ENCODE peak calls at places on chromosomes 11 and 22, in eight cellular contexts. J is Calu3; F is activated T-cell treated with anti-CD3 and anti-CD28 coated beads, Interleukin-2, amount 50 U/mL, for 1 hour; O is activated CD4-positive, CD25-positive, alpha-beta regulatory T cell; I is kidney; X is HFFc6; B is Right ventricle myocardium inferior; V is sciatic nerve. T is an unnamed sample.

GRCh38 chr11:107840120-107840479 is 18.5 kb downstream of the SLC35F2 start:
- DNase-seq in V (no peak), O (no peak), J (peak; percentile 10), X (no peak), F (no peak), B (no peak), I (no peak), T (no peak)

GRCh38 chr11:57641011-57641410 is 8.7 kb downstream of the YPEL4 start:
- DNase-seq in I (no peak), V (no peak), J (peak; percentile 42), B (no peak), O (no peak), F (no peak), X (no peak), T (peak; percentile 65)

GRCh38 chr11:8688414-8689362 is 6.1 kb downstream of the RPL27A start:
- DNase-seq in X (peak; percentile 95), F (peak; percentile 80), J (peak; percentile 94), B (peak; percentile 96), O (peak; percentile 62), V (peak; percentile 95), I (peak; percentile 98), T (peak; percentile 95)

GRCh38 chr11:61959026-61959608 is 8.3 kb downstream of the FTH1 start:
- DNase-seq in B (no peak), X (no peak), V (peak; percentile 49), J (no peak), O (no peak), I (peak; percentile 24), F (peak; percentile 17), T (peak; percentile 57)

GRCh38 chr11:9280655-9281301 is 15.6 kb upstream of the DENND5A start:
- DNase-seq in J (peak; percentile 27), I (no peak), O (no peak), V (no peak), X (no peak), B (no peak), F (peak; percentile 36), T (no peak)

GRCh38 chr11:69180726-69181125 is 25.0 kb downstream of the SMIM38 start:
- DNase-seq in X (no peak), I (no peak), F (no peak), J (no peak), B (no peak), O (no peak), V (no peak), T (no peak)

GRCh38 chr22:19981961-19982920 is 34.4 kb downstream of the ARVCF start:
- DNase-seq in V (no peak), X (no peak), B (peak; percentile 54), J (no peak), O (no peak), F (no peak), I (peak; percentile 63), T (no peak)

GRCh38 chr11:122202951-122203456 is 87.0 kb upstream of the BLID start:
- DNase-seq in X (peak; percentile 67), I (peak; percentile 80), J (peak; percentile 65), F (peak; percentile 25), B (peak; percentile 86), O (no peak), V (peak; percentile 88), T (peak; percentile 29)

GRCh38 chr11:71138737-71139425 is 113.5 kb downstream of the SHANK2 start:
- DNase-seq in X (no peak), O (no peak), V (no peak), J (no peak), B (no peak), I (no peak), F (no peak), T (no peak)

GRCh38 chr22:48594757-48595510 is 1232.7 kb downstream of the BRD1 start:
- DNase-seq in B (peak; percentile 20), O (no peak), F (no peak), V (no peak), J (no peak), I (peak; percentile 38), X (no peak), T (no peak)

GRCh38 chr11:110463153-110463552 is 33.4 kb downstream of the FDX1 start:
- DNase-seq in X (peak; percentile 11), O (no peak), F (no peak), V (peak; percentile 75), I (no peak), B (peak; percentile 76), J (peak; percentile 21), T (no peak)

GRCh38 chr11:96520939-96521338 is 131.1 kb downstream of the JRKL start:
- DNase-seq in X (no peak), O (no peak), J (no peak), B (no peak), F (no peak), V (no peak), I (no peak), T (no peak)

GRCh38 chr11:17917556-17917955 is 95.3 kb downstream of the SERGEF start:
- DNase-seq in B (no peak), J (no peak), I (no peak), X (no peak), F (no peak), O (no peak), V (no peak), T (peak; percentile 76)

GRCh38 chr22:23698094-23698493 is 7.3 kb downstream of the RGL4 start:
- DNase-seq in B (no peak), I (no peak), F (no peak), V (no peak), O (no peak), J (no peak), X (no peak), T (no peak)

T was measured in trophoblast cell.